ENCODE peak calls at places on chromosomes 5 and 9, in seven cellular contexts. L is lower lobe of right lung, R is psoas muscle, D is A549, Z is fibroblast of pulmonary artery, P is AG04450, Y is foreskin fibroblast. G is an unnamed sample.
A peak's percentile ranks its signal among the peaks of the same experiment; 100 is the strongest.

GRCh38 chr5:2755811-2756210 is 4.3 kb upstream of the IRX2 start:
- DNase-seq in Y (no peak), L (no peak), P (no peak), Z (no peak), R (no peak), D (no peak), G (no peak)

GRCh38 chr5:169121631-169122420 is 179.1 kb downstream of the SLIT3 start:
- DNase-seq in L (no peak), Z (peak; percentile 76), Y (peak; percentile 58), R (no peak), P (no peak), D (no peak), G (no peak)

GRCh38 chr9:109968702-109969450 is 188.9 kb downstream of the PALM2AKAP2 start:
- DNase-seq in L (no peak), P (no peak), Y (no peak), R (no peak), Z (peak; percentile 55), D (peak; percentile 11), G (peak; percentile 18)

GRCh38 chr5:13939647-13940046 is 4.8 kb downstream of the DNAH5 start:
- DNase-seq in Z (no peak), Y (no peak), L (no peak), D (no peak), R (no peak), P (no peak), G (no peak)

GRCh38 chr9:80797427-80797825 is 891.9 kb downstream of the TLE1 start:
- DNase-seq in Y (no peak), D (no peak), L (no peak), Z (no peak), P (no peak), R (no peak), G (peak; percentile 14)

GRCh38 chr5:24065786-24066185 is 558.4 kb downstream of the PRDM9 start:
- DNase-seq in P (no peak), Y (no peak), Z (no peak), R (no peak), L (no peak), D (no peak), G (no peak)

GRCh38 chr9:7246917-7247538 is 489.3 kb downstream of the KDM4C start:
- DNase-seq in Z (no peak), Y (no peak), D (no peak), P (no peak), L (no peak), R (no peak), G (no peak)

GRCh38 chr5:62111428-62111827 is 194.6 kb upstream of the KIF2A start:
- DNase-seq in L (no peak), P (no peak), D (no peak), R (no peak), Z (no peak), Y (no peak), G (no peak)

GRCh38 chr9:34171753-34172535 is 6.9 kb upstream of the UBAP1 start:
- DNase-seq in P (no peak), R (no peak), Y (no peak), Z (no peak), D (no peak), L (peak; percentile 64), G (no peak)

GRCh38 chr9:33506626-33507370 is 17.3 kb upstream of the ANKRD18B start:
- DNase-seq in Y (peak; percentile 96), R (no peak), L (no peak), Z (peak; percentile 96), P (peak; percentile 87), D (peak; percentile 90), G (no peak)

GRCh38 chr9:137382728-137383452 is 40.1 kb downstream of the EXD3 start:
- DNase-seq in Y (no peak), L (no peak), R (no peak), P (no peak), D (no peak), Z (no peak), G (no peak)

GRCh38 chr5:37606632-37607248 is 227.6 kb downstream of the WDR70 start:
- DNase-seq in D (no peak), P (no peak), R (no peak), Y (no peak), L (no peak), Z (no peak), G (no peak)

GRCh38 chr5:91955610-91956009 is 572.5 kb upstream of the ARRDC3 start:
- DNase-seq in L (no peak), R (no peak), P (no peak), Y (no peak), D (no peak), Z (no peak), G (peak; percentile 38)

GRCh38 chr5:37838152-37838932 is 1.5 kb downstream of the GDNF start:
- DNase-seq in L (no peak), Z (peak; percentile 32), P (no peak), D (peak; percentile 53), Y (peak; percentile 28), R (peak; percentile 64), G (peak; percentile 36)

GRCh38 chr9:18447131-18447530 is 26.8 kb upstream of the ADAMTSL1 start:
- DNase-seq in D (no peak), P (no peak), Z (no peak), L (no peak), Y (no peak), R (no peak), G (no peak)

GRCh38 chr9:121711281-121711680 is 59.8 kb downstream of the DAB2IP start:
- DNase-seq in R (no peak), P (no peak), L (no peak), D (no peak), Y (no peak), Z (no peak), G (no peak)

GRCh38 chr9:123368023-123368422 is 12.0 kb downstream of the CRB2 start:
- DNase-seq in Z (no peak), R (no peak), Y (no peak), D (no peak), L (no peak), P (no peak), G (no peak)

GRCh38 chr9:35690447-35691324 is 961 bp upstream of the TPM2 start:
- DNase-seq in R (peak; percentile 90), Z (peak; percentile 81), Y (peak; percentile 65), D (peak; percentile 68), L (peak; percentile 77), P (no peak), G (peak; percentile 77)

GRCh38 chr9:113652355-113653152 is 189.0 kb downstream of the RGS3 start:
- DNase-seq in R (no peak), D (no peak), P (no peak), Z (no peak), L (no peak), Y (no peak), G (no peak)

GRCh38 chr9:76531231-76531775 is 72.3 kb downstream of the GCNT1 start:
- DNase-seq in Z (no peak), L (no peak), Y (no peak), R (no peak), P (no peak), D (no peak), G (no peak)

GRCh38 chr5:91194861-91195460 is 188.2 kb downstream of the ARRDC3 start:
- DNase-seq in P (no peak), D (no peak), Y (no peak), Z (no peak), R (no peak), L (no peak), G (no peak)

DNA sequence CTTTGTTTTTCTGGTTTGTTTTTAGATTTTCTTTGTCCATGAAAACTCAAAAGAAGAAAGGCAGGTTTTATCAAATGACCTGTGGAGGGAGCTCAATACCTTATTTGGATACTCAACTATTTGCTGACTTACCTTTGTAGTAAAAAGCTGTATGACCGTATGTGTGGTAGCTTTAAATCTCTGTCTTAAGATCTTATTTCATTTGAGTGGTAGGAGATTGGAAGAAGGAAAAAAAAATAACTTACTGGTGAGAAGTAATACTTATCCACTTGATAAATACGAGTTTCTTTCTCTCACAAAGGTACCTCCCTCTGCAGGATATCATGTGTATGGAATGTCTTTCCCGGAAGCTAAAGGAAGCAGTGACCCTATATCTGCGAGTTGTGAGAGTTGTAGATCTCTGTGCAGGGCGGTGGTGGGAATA is 15.0 kb downstream of the FBXO38 start:
- DNase-seq in P (no peak), R (no peak), L (no peak), Y (no peak), D (no peak), Z (no peak), G (no peak)
- TF ChIP-seq CTCF in P (no peak), R (no peak), L (no peak), Y (no peak), D (no peak), Z (no peak), G (no peak)

GRCh38 chr5:157651623-157652376 is 438 bp downstream of the SOX30 start:
- DNase-seq in P (no peak), L (peak; percentile 84), D (no peak), R (peak; percentile 74), Z (peak; percentile 53), Y (no peak), G (no peak)
- TF ChIP-seq CTCF in P (peak; percentile 18), L (peak; percentile 42), D (no peak), R (no peak), Z (peak; percentile 23), Y (peak; percentile 25), G (no peak)

GRCh38 chr9:129111143-129111761 is at the start of gene PTPA:
- DNase-seq in Y (peak; percentile 86), R (peak; percentile 95), P (peak; percentile 53), L (peak; percentile 93), D (peak; percentile 88), Z (peak; percentile 90), G (peak; percentile 87)

GRCh38 chr9:129109504-129109903 is 1.1 kb downstream of the CRAT start:
- DNase-seq in R (peak; percentile 80), P (no peak), L (no peak), Y (peak; percentile 55), D (peak; percentile 41), Z (no peak), G (no peak)

GRCh38 chr9:129108805-129109370 is 1.7 kb downstream of the CRAT start:
- DNase-seq in Y (no peak), D (no peak), R (peak; percentile 72), Z (no peak), P (no peak), L (no peak), G (no peak)

GRCh38 chr9:129110740-129111142 is at the start of gene CRAT:
- DNase-seq in Z (peak; percentile 94), R (peak; percentile 99), Y (peak; percentile 95), D (peak; percentile 96), L (peak; percentile 98), P (peak; percentile 85), G (peak; percentile 98)

DNA sequence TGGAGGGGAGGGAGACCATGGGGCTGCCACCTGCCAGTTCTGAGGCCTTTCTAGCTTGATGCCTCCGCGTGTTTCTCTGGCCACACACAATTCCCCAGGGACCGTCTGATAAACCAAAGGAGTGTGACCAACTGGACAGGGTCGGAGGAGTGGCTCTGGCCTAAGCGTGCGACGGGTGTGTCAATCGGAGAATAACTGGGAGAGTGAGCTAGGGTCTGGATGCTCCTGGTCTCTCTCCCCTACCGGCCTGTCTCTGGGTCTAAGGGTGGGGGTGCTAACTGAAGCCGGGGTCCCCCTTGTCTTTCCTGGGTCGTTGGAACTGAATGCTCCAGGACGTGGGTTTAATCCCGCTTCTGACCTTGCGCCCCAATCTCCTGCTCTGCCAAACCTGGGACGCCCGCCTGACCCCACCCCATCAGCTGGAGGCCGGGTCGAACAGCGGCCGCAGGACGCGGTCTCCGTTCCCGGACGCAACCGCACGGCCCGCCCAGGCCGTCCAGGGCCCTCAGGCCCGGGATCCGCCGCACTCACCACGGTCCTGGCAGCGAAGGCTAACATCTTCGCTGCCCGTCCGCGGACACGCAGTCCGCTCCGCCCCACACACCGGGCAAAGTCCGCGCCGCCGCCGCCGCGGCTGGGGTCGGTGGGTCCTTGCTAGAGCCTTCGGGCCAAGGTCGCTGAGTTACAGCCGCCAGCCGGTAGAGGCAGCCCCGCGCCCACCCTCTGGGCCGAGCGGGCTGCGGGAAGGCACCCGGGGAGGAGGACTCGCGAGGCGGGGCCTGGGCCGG is 447 bp downstream of the CRAT start:
- DNase-seq in L (no peak), P (no peak), R (peak; percentile 73), Y (peak; percentile 26), D (peak; percentile 40), Z (peak; percentile 24), G (peak; percentile 37)
- TF ChIP-seq CTCF in L (no peak), P (no peak), R (no peak), Y (no peak), D (no peak), Z (no peak), G (no peak)

GRCh38 chr5:177270653-177271052 is 32.9 kb downstream of the RAB24 start:
- DNase-seq in D (no peak), Y (no peak), L (no peak), P (no peak), R (no peak), Z (no peak), G (no peak)
- TF ChIP-seq CTCF in D (no peak), Y (no peak), L (no peak), P (no peak), R (no peak), Z (no peak), G (no peak)